ENCODE peak calls at places on chromosomes 4 and X, in eight cellular contexts. One of them, this sample, is unnamed.

GRCh38 chr4:148076964-148077363 is 345.1 kb downstream of the ARHGAP10 start:
- DNase-seq in HepG2: no peak
- DNase-seq in PC-3: no peak
- DNase-seq in GM23248: no peak
- DNase-seq in HCT116: no peak
- DNase-seq in fibroblast of lung: peak; percentile 49
- DNase-seq in neural progenitor cell: no peak
- DNase-seq in MM.1S: no peak
- DNase-seq in this sample: no peak

GRCh38 chr4:31194823-31195222 is 474.7 kb downstream of the PCDH7 start:
- DNase-seq in HepG2: no peak
- DNase-seq in PC-3: no peak
- DNase-seq in GM23248: no peak
- DNase-seq in HCT116: no peak
- DNase-seq in fibroblast of lung: no peak
- DNase-seq in neural progenitor cell: no peak
- DNase-seq in MM.1S: no peak
- DNase-seq in this sample: no peak

GRCh38 chrX:47771473-47771872 is 65.2 kb upstream of the ZNF81 start:
- DNase-seq in HepG2: no peak
- DNase-seq in PC-3: no peak
- DNase-seq in GM23248: no peak
- DNase-seq in HCT116: no peak
- DNase-seq in fibroblast of lung: no peak
- DNase-seq in neural progenitor cell: no peak
- DNase-seq in MM.1S: no peak
- DNase-seq in this sample: no peak

GRCh38 chrX:54891573-54891972 is 29.1 kb upstream of the TRO start:
- DNase-seq in HepG2: peak; percentile 21
- DNase-seq in PC-3: peak; percentile 62
- DNase-seq in GM23248: peak; percentile 52
- DNase-seq in HCT116: peak; percentile 23
- DNase-seq in fibroblast of lung: peak; percentile 28
- DNase-seq in neural progenitor cell: peak; percentile 54
- DNase-seq in MM.1S: peak; percentile 42
- DNase-seq in this sample: peak; percentile 37

GRCh38 chr4:5257086-5257485 is 205.8 kb downstream of the STK32B start:
- DNase-seq in HepG2: no peak
- DNase-seq in PC-3: no peak
- DNase-seq in GM23248: no peak
- DNase-seq in HCT116: no peak
- DNase-seq in fibroblast of lung: no peak
- DNase-seq in neural progenitor cell: no peak
- DNase-seq in MM.1S: no peak
- DNase-seq in this sample: no peak

GRCh38 chrX:129785160-129785947 is 5.6 kb downstream of the SASH3 start:
- DNase-seq in HepG2: no peak
- DNase-seq in PC-3: no peak
- DNase-seq in GM23248: no peak
- DNase-seq in HCT116: no peak
- DNase-seq in fibroblast of lung: no peak
- DNase-seq in neural progenitor cell: no peak
- DNase-seq in MM.1S: no peak
- DNase-seq in this sample: no peak

GRCh38 chr4:156169011-156169410 is 215.3 kb upstream of the CTSO start:
- DNase-seq in HepG2: peak; percentile 3
- DNase-seq in PC-3: peak; percentile 75
- DNase-seq in GM23248: peak; percentile 90
- DNase-seq in HCT116: peak; percentile 19
- DNase-seq in fibroblast of lung: peak; percentile 99
- DNase-seq in neural progenitor cell: peak; percentile 70
- DNase-seq in MM.1S: peak; percentile 22
- DNase-seq in this sample: peak; percentile 80

GRCh38 chrX:23451266-23451665 is 116.6 kb downstream of the PTCHD1 start:
- DNase-seq in HepG2: no peak
- DNase-seq in PC-3: peak; percentile 7
- DNase-seq in GM23248: no peak
- DNase-seq in HCT116: no peak
- DNase-seq in fibroblast of lung: no peak
- DNase-seq in neural progenitor cell: no peak
- DNase-seq in MM.1S: no peak
- DNase-seq in this sample: no peak

GRCh38 chr4:84673475-84674230 is 90.7 kb downstream of the CDS1 start:
- DNase-seq in HepG2: no peak
- DNase-seq in PC-3: peak; percentile 90
- DNase-seq in GM23248: peak; percentile 87
- DNase-seq in HCT116: peak; percentile 39
- DNase-seq in fibroblast of lung: peak; percentile 93
- DNase-seq in neural progenitor cell: no peak
- DNase-seq in MM.1S: no peak
- DNase-seq in this sample: peak; percentile 76

GRCh38 chrX:30657542-30658238 is 4.5 kb downstream of the GK start:
- DNase-seq in HepG2: no peak
- DNase-seq in PC-3: peak; percentile 76
- DNase-seq in GM23248: peak; percentile 47
- DNase-seq in HCT116: no peak
- DNase-seq in fibroblast of lung: peak; percentile 12
- DNase-seq in neural progenitor cell: no peak
- DNase-seq in MM.1S: no peak
- DNase-seq in this sample: peak; percentile 79

GRCh38 chr4:25377572-25377882 is 464 bp downstream of the ANAPC4 start:
- DNase-seq in HepG2: no peak
- DNase-seq in PC-3: no peak
- DNase-seq in GM23248: no peak
- DNase-seq in HCT116: no peak
- DNase-seq in fibroblast of lung: no peak
- DNase-seq in neural progenitor cell: no peak
- DNase-seq in MM.1S: peak; percentile 26
- DNase-seq in this sample: peak; percentile 4

GRCh38 chr4:99998062-99998880 is 48.2 kb upstream of the H2AZ1 start:
- DNase-seq in HepG2: peak; percentile 9
- DNase-seq in PC-3: peak; percentile 59
- DNase-seq in GM23248: peak; percentile 68
- DNase-seq in HCT116: peak; percentile 37
- DNase-seq in fibroblast of lung: peak; percentile 54
- DNase-seq in neural progenitor cell: peak; percentile 36
- DNase-seq in MM.1S: peak; percentile 56
- DNase-seq in this sample: peak; percentile 67

GRCh38 chr4:26827798-26828197 is 32.8 kb upstream of the STIM2 start:
- DNase-seq in HepG2: no peak
- DNase-seq in PC-3: no peak
- DNase-seq in GM23248: no peak
- DNase-seq in HCT116: no peak
- DNase-seq in fibroblast of lung: no peak
- DNase-seq in neural progenitor cell: no peak
- DNase-seq in MM.1S: no peak
- DNase-seq in this sample: no peak

GRCh38 chr4:26829018-26829417 is 31.6 kb upstream of the STIM2 start:
- DNase-seq in HepG2: no peak
- DNase-seq in PC-3: no peak
- DNase-seq in GM23248: no peak
- DNase-seq in HCT116: no peak
- DNase-seq in fibroblast of lung: no peak
- DNase-seq in neural progenitor cell: no peak
- DNase-seq in MM.1S: no peak
- DNase-seq in this sample: no peak

GRCh38 chr4:26830016-26830415 is 30.6 kb upstream of the STIM2 start:
- DNase-seq in HepG2: no peak
- DNase-seq in PC-3: no peak
- DNase-seq in GM23248: no peak
- DNase-seq in HCT116: no peak
- DNase-seq in fibroblast of lung: no peak
- DNase-seq in neural progenitor cell: no peak
- DNase-seq in MM.1S: no peak
- DNase-seq in this sample: no peak

GRCh38 chr4:26823583-26823982 is 37.1 kb upstream of the STIM2 start:
- DNase-seq in HepG2: no peak
- DNase-seq in PC-3: no peak
- DNase-seq in GM23248: no peak
- DNase-seq in HCT116: no peak
- DNase-seq in fibroblast of lung: no peak
- DNase-seq in neural progenitor cell: no peak
- DNase-seq in MM.1S: no peak
- DNase-seq in this sample: no peak

GRCh38 chr4:26826721-26827120 is 33.9 kb upstream of the STIM2 start:
- DNase-seq in HepG2: no peak
- DNase-seq in PC-3: no peak
- DNase-seq in GM23248: no peak
- DNase-seq in HCT116: no peak
- DNase-seq in fibroblast of lung: no peak
- DNase-seq in neural progenitor cell: no peak
- DNase-seq in MM.1S: no peak
- DNase-seq in this sample: no peak
- H2AFZ ChIP-seq in HepG2: no peak overlapping the region
- H2AFZ ChIP-seq in PC-3: no peak overlapping the region
- H2AFZ ChIP-seq in GM23248: no peak overlapping the region
- H2AFZ ChIP-seq in HCT116: no peak overlapping the region
- H2AFZ ChIP-seq in fibroblast of lung: no peak overlapping the region
- H2AFZ ChIP-seq in neural progenitor cell: no peak overlapping the region
- H2AFZ ChIP-seq in MM.1S: no peak overlapping the region
- H2AFZ ChIP-seq in this sample: no peak overlapping the region

DNA sequence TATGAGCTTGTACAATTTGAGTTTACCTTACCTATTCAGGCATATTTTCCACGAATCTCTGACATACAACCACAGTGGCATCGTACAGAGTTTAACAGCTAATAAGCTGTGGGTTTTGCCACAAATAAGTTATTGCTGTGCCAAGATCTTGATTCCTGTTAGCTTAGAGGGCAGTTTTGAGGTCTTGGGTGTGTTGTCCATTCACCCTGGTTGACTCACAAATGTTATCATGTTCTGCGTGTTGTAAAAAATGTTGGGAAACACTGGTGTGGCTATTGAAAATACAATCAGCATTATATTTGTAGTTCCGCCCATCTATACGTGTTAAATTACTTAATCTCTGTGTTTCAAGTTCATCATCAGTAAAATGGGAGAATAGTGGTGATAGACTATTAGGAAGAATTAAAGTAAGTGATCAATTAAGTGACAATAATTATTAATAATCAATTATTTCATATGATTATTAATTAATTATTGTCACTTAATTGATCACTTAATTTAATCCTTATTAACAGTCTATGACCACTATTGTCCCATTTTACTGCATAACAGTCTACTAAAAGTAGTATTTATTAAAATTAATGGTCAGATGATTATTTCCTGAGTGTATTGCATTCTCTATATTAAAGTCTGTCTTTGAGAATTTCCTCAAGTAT is 96.2 kb downstream of the TMA16 start:
- DNase-seq in HepG2: no peak
- DNase-seq in PC-3: peak; percentile 63
- DNase-seq in GM23248: no peak
- DNase-seq in HCT116: no peak
- DNase-seq in fibroblast of lung: peak; percentile 7
- DNase-seq in neural progenitor cell: no peak
- DNase-seq in MM.1S: no peak
- DNase-seq in this sample: peak; percentile 18
- H3K4me1 ChIP-seq in HepG2: no peaks in the 10 kb centered on the region
- H3K4me1 ChIP-seq in PC-3: peaks cover 12% of the 10 kb centered on the region
- H3K4me1 ChIP-seq in GM23248: no peaks in the 10 kb centered on the region
- H3K4me1 ChIP-seq in HCT116: no peaks in the 10 kb centered on the region
- H3K4me1 ChIP-seq in fibroblast of lung: no peaks in the 10 kb centered on the region
- H3K4me1 ChIP-seq in neural progenitor cell: no peaks in the 10 kb centered on the region
- H3K4me1 ChIP-seq in MM.1S: no peaks in the 10 kb centered on the region
- H3K4me1 ChIP-seq in this sample: no peaks in the 10 kb centered on the region

GRCh38 chr4:185020863-185021761 is 2.8 kb downstream of the HELT start:
- DNase-seq in HepG2: no peak
- DNase-seq in PC-3: no peak
- DNase-seq in GM23248: no peak
- DNase-seq in HCT116: no peak
- DNase-seq in fibroblast of lung: no peak
- DNase-seq in neural progenitor cell: peak; percentile 57
- DNase-seq in MM.1S: no peak
- DNase-seq in this sample: peak; percentile 18
- TF ChIP-seq EZH2 in HepG2: no peak
- TF ChIP-seq EZH2 in PC-3: no peak
- TF ChIP-seq EZH2 in GM23248: no peak
- TF ChIP-seq EZH2 in HCT116: no peak
- TF ChIP-seq EZH2 in fibroblast of lung: peak; percentile 25
- TF ChIP-seq EZH2 in neural progenitor cell: peak; percentile 92
- TF ChIP-seq EZH2 in MM.1S: no peak
- TF ChIP-seq EZH2 in this sample: no peak

GRCh38 chr4:80097395-80098177 is 24.6 kb upstream of the ANTXR2 start:
- DNase-seq in HepG2: no peak
- DNase-seq in PC-3: peak; percentile 88
- DNase-seq in GM23248: peak; percentile 90
- DNase-seq in HCT116: no peak
- DNase-seq in fibroblast of lung: peak; percentile 94
- DNase-seq in neural progenitor cell: no peak
- DNase-seq in MM.1S: no peak
- DNase-seq in this sample: peak; percentile 26
- H2AFZ ChIP-seq in HepG2: no peak overlapping the region
- H2AFZ ChIP-seq in PC-3: no peak overlapping the region
- H2AFZ ChIP-seq in GM23248: peak overlapping the region; percentile 29
- H2AFZ ChIP-seq in HCT116: no peak overlapping the region
- H2AFZ ChIP-seq in fibroblast of lung: no peak overlapping the region
- H2AFZ ChIP-seq in neural progenitor cell: no peak overlapping the region
- H2AFZ ChIP-seq in MM.1S: no peak overlapping the region
- H2AFZ ChIP-seq in this sample: peak overlapping the region; percentile 73

DNA sequence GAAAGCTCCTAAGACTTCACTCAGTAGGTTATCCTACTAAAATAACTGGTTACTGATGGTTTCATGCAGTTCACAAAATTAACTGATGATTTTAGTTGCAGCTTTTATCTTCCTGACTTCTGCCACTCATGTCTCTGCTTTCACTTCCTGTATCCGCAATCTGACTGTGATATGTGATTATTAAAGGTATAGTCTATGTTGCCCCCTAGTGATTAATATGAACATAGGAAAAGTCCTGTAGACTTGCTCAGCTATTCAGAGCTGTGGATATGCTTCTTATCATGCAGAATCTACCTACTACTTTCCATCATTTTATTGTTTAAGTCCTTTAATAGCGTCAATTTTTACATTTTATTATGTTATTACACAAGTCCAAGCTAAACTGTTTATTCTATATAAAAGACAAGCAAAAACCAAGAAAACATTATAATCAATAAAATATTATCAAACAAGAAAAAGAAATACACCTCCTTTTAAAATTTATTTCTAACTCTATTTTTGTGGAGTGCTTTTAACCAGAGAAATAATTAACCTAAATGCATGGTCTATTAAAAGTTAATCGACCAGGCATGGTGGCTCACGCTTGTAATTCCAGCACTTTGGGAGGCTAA is 40.6 kb upstream of the TLR2 start:
- DNase-seq in HepG2: peak; percentile 66
- DNase-seq in PC-3: peak; percentile 60
- DNase-seq in GM23248: peak; percentile 59
- DNase-seq in HCT116: peak; percentile 46
- DNase-seq in fibroblast of lung: peak; percentile 48
- DNase-seq in neural progenitor cell: peak; percentile 11
- DNase-seq in MM.1S: peak; percentile 72
- DNase-seq in this sample: peak; percentile 54
- H3K4me1 ChIP-seq in HepG2: peaks cover 22% of the 10 kb centered on the region
- H3K4me1 ChIP-seq in PC-3: no peaks in the 10 kb centered on the region
- H3K4me1 ChIP-seq in GM23248: no peaks in the 10 kb centered on the region
- H3K4me1 ChIP-seq in HCT116: peaks cover 5% of the 10 kb centered on the region
- H3K4me1 ChIP-seq in fibroblast of lung: no peaks in the 10 kb centered on the region
- H3K4me1 ChIP-seq in neural progenitor cell: no peaks in the 10 kb centered on the region
- H3K4me1 ChIP-seq in MM.1S: peaks cover 4% of the 10 kb centered on the region
- H3K4me1 ChIP-seq in this sample: peaks cover 4% of the 10 kb centered on the region

GRCh38 chrX:153830632-153831434 is 489 bp upstream of the PDZD4 start:
- DNase-seq in HepG2: no peak
- DNase-seq in PC-3: no peak
- DNase-seq in GM23248: peak; percentile 11
- DNase-seq in HCT116: no peak
- DNase-seq in fibroblast of lung: no peak
- DNase-seq in neural progenitor cell: peak; percentile 48
- DNase-seq in MM.1S: no peak
- DNase-seq in this sample: no peak
- TF ChIP-seq EZH2 in HepG2: peak; percentile 59
- TF ChIP-seq EZH2 in PC-3: no peak
- TF ChIP-seq EZH2 in GM23248: no peak
- TF ChIP-seq EZH2 in HCT116: no peak
- TF ChIP-seq EZH2 in fibroblast of lung: peak; percentile 80
- TF ChIP-seq EZH2 in neural progenitor cell: no peak
- TF ChIP-seq EZH2 in MM.1S: no peak
- TF ChIP-seq EZH2 in this sample: peak; percentile 73

GRCh38 chr4:185210102-185210981 is 944 bp downstream of the SNX25 start:
- DNase-seq in HepG2: peak; percentile 13
- DNase-seq in PC-3: peak; percentile 31
- DNase-seq in GM23248: peak; percentile 84
- DNase-seq in HCT116: no peak
- DNase-seq in fibroblast of lung: peak; percentile 60
- DNase-seq in neural progenitor cell: peak; percentile 75
- DNase-seq in MM.1S: peak; percentile 54
- DNase-seq in this sample: peak; percentile 47
- H2AFZ ChIP-seq in HepG2: no peak overlapping the region
- H2AFZ ChIP-seq in PC-3: peak overlapping the region; percentile 63
- H2AFZ ChIP-seq in GM23248: peak overlapping the region; percentile 88
- H2AFZ ChIP-seq in HCT116: no peak overlapping the region
- H2AFZ ChIP-seq in fibroblast of lung: peak overlapping the region; percentile 90
- H2AFZ ChIP-seq in neural progenitor cell: peak overlapping the region; percentile 77
- H2AFZ ChIP-seq in MM.1S: no peak overlapping the region
- H2AFZ ChIP-seq in this sample: peak overlapping the region; percentile 80